ENCODE peak calls at places on chromosome 18, in five cellular contexts. One of them, this sample, is unnamed.

GRCh38 chr18:2304378-2305175 is 266.7 kb downstream of the METTL4 start:
- DNase-seq in K562: no peak
- DNase-seq in H1: no peak
- DNase-seq in HepG2: no peak
- DNase-seq in GM12878: no peak
- DNase-seq in this sample: no peak

GRCh38 chr18:49304746-49305145 is 155.7 kb downstream of the DYM start:
- DNase-seq in K562: no peak
- DNase-seq in H1: no peak
- DNase-seq in HepG2: no peak
- DNase-seq in GM12878: no peak
- DNase-seq in this sample: no peak

GRCh38 chr18:59846814-59847490 is 52.8 kb upstream of the PMAIP1 start:
- DNase-seq in K562: no peak
- DNase-seq in H1: no peak
- DNase-seq in HepG2: no peak
- DNase-seq in GM12878: peak; percentile 83
- DNase-seq in this sample: no peak

GRCh38 chr18:46353460-46353859 is 249.3 kb downstream of the HAUS1 start:
- DNase-seq in K562: no peak
- DNase-seq in H1: no peak
- DNase-seq in HepG2: no peak
- DNase-seq in GM12878: no peak
- DNase-seq in this sample: no peak

GRCh38 chr18:10752407-10752806 is 226.6 kb downstream of the NAPG start:
- DNase-seq in K562: no peak
- DNase-seq in H1: no peak
- DNase-seq in HepG2: no peak
- DNase-seq in GM12878: no peak
- DNase-seq in this sample: no peak

GRCh38 chr18:13185675-13186198 is 32.8 kb upstream of the LDLRAD4 start:
- DNase-seq in K562: no peak
- DNase-seq in H1: no peak
- DNase-seq in HepG2: no peak
- DNase-seq in GM12878: no peak
- DNase-seq in this sample: no peak

GRCh38 chr18:10055125-10055750 is 141.4 kb downstream of the VAPA start:
- DNase-seq in K562: no peak
- DNase-seq in H1: no peak
- DNase-seq in HepG2: no peak
- DNase-seq in GM12878: no peak
- DNase-seq in this sample: no peak

GRCh38 chr18:6482198-6482977 is 67.7 kb upstream of the L3MBTL4 start:
- DNase-seq in K562: peak; percentile 45
- DNase-seq in H1: peak; percentile 80
- DNase-seq in HepG2: peak; percentile 38
- DNase-seq in GM12878: no peak
- DNase-seq in this sample: no peak

GRCh38 chr18:44741551-44741950 is 60.9 kb downstream of the SETBP1 start:
- DNase-seq in K562: no peak
- DNase-seq in H1: no peak
- DNase-seq in HepG2: no peak
- DNase-seq in GM12878: no peak
- DNase-seq in this sample: no peak

GRCh38 chr18:44744206-44745180 is 63.8 kb downstream of the SETBP1 start:
- DNase-seq in K562: peak; percentile 14
- DNase-seq in H1: peak; percentile 63
- DNase-seq in HepG2: no peak
- DNase-seq in GM12878: no peak
- DNase-seq in this sample: no peak

GRCh38 chr18:45728341-45729010 is 4.5 kb downstream of the SLC14A1 start:
- DNase-seq in K562: no peak
- DNase-seq in H1: no peak
- DNase-seq in HepG2: no peak
- DNase-seq in GM12878: no peak
- DNase-seq in this sample: no peak

GRCh38 chr18:27278131-27278530 is 93.0 kb upstream of the CHST9 start:
- DNase-seq in K562: no peak
- DNase-seq in H1: no peak
- DNase-seq in HepG2: no peak
- DNase-seq in GM12878: no peak
- DNase-seq in this sample: no peak

GRCh38 chr18:75207298-75208054 is 1.5 kb downstream of the PTGR3 start:
- DNase-seq in K562: no peak
- DNase-seq in H1: no peak
- DNase-seq in HepG2: peak; percentile 44
- DNase-seq in GM12878: no peak
- DNase-seq in this sample: no peak

GRCh38 chr18:45084207-45084606 is 403.5 kb downstream of the SETBP1 start:
- DNase-seq in K562: no peak
- DNase-seq in H1: no peak
- DNase-seq in HepG2: no peak
- DNase-seq in GM12878: no peak
- DNase-seq in this sample: no peak

GRCh38 chr18:340044-340443 is 72.2 kb upstream of the THOC1 start:
- DNase-seq in K562: no peak
- DNase-seq in H1: no peak
- DNase-seq in HepG2: no peak
- DNase-seq in GM12878: no peak
- DNase-seq in this sample: no peak

GRCh38 chr18:21747268-21747667 is 6.7 kb downstream of the MIB1 start:
- DNase-seq in K562: no peak
- DNase-seq in H1: no peak
- DNase-seq in HepG2: no peak
- DNase-seq in GM12878: no peak
- DNase-seq in this sample: no peak

GRCh38 chr18:69941183-69941582 is 6.5 kb downstream of the CD226 start:
- DNase-seq in K562: no peak
- DNase-seq in H1: no peak
- DNase-seq in HepG2: no peak
- DNase-seq in GM12878: no peak
- DNase-seq in this sample: no peak

GRCh38 chr18:69936191-69936558 is 11.5 kb downstream of the CD226 start:
- DNase-seq in K562: no peak
- DNase-seq in H1: no peak
- DNase-seq in HepG2: no peak
- DNase-seq in GM12878: no peak
- DNase-seq in this sample: no peak

GRCh38 chr18:69934866-69935265 is 12.8 kb downstream of the CD226 start:
- DNase-seq in K562: no peak
- DNase-seq in H1: no peak
- DNase-seq in HepG2: no peak
- DNase-seq in GM12878: no peak
- DNase-seq in this sample: no peak

GRCh38 chr18:69935319-69936190 is 12.1 kb downstream of the CD226 start:
- DNase-seq in K562: no peak
- DNase-seq in H1: no peak
- DNase-seq in HepG2: peak; percentile 89
- DNase-seq in GM12878: peak; percentile 89
- DNase-seq in this sample: peak; percentile 2
- TF ChIP-seq CTCF in K562: no peak
- TF ChIP-seq CTCF in H1: no peak
- TF ChIP-seq CTCF in HepG2: no peak
- TF ChIP-seq CTCF in GM12878: no peak
- TF ChIP-seq CTCF in this sample: no peak

GRCh38 chr18:76803814-76804213 is 18.5 kb upstream of the ZNF236 start:
- DNase-seq in K562: peak; percentile 45
- DNase-seq in H1: peak; percentile 88
- DNase-seq in HepG2: peak; percentile 44
- DNase-seq in GM12878: peak; percentile 51
- DNase-seq in this sample: no peak

GRCh38 chr18:76806301-76806700 is 16.1 kb upstream of the ZNF236 start:
- DNase-seq in K562: no peak
- DNase-seq in H1: no peak
- DNase-seq in HepG2: no peak
- DNase-seq in GM12878: no peak
- DNase-seq in this sample: no peak

GRCh38 chr18:76801567-76802505 is 20.5 kb upstream of the ZNF236 start:
- DNase-seq in K562: peak; percentile 71
- DNase-seq in H1: peak; percentile 88
- DNase-seq in HepG2: peak; percentile 24
- DNase-seq in GM12878: no peak
- DNase-seq in this sample: no peak

GRCh38 chr18:76805221-76805620 is 17.1 kb upstream of the ZNF236 start:
- DNase-seq in K562: peak; percentile 17
- DNase-seq in H1: no peak
- DNase-seq in HepG2: peak; percentile 38
- DNase-seq in GM12878: no peak
- DNase-seq in this sample: no peak

GRCh38 chr18:76803413-76803812 is 18.9 kb upstream of the ZNF236 start:
- DNase-seq in K562: no peak
- DNase-seq in H1: no peak
- DNase-seq in HepG2: no peak
- DNase-seq in GM12878: no peak
- DNase-seq in this sample: no peak
- TF ChIP-seq ZNF274 in K562: no peak
- TF ChIP-seq ZNF274 in H1: no peak
- TF ChIP-seq ZNF274 in HepG2: no peak
- TF ChIP-seq ZNF274 in GM12878: no peak
- TF ChIP-seq ZNF274 in this sample: no peak

GRCh38 chr18:65091737-65092329 is 659.0 kb upstream of the CDH7 start:
- DNase-seq in K562: no peak
- DNase-seq in H1: no peak
- DNase-seq in HepG2: peak; percentile 14
- DNase-seq in GM12878: no peak
- DNase-seq in this sample: no peak

GRCh38 chr18:65093341-65093740 is 657.5 kb upstream of the CDH7 start:
- DNase-seq in K562: no peak
- DNase-seq in H1: no peak
- DNase-seq in HepG2: no peak
- DNase-seq in GM12878: no peak
- DNase-seq in this sample: no peak
- TF ChIP-seq SRF in K562: no peak
- TF ChIP-seq SRF in H1: no peak
- TF ChIP-seq SRF in HepG2: no peak
- TF ChIP-seq SRF in GM12878: no peak
- TF ChIP-seq SRF in this sample: no peak

GRCh38 chr18:79394438-79395307 is 1.1 kb upstream of the NFATC1 start:
- DNase-seq in K562: no peak
- DNase-seq in H1: peak; percentile 70
- DNase-seq in HepG2: no peak
- DNase-seq in GM12878: no peak
- DNase-seq in this sample: no peak
- TF ChIP-seq CTCF in K562: no peak
- TF ChIP-seq CTCF in H1: no peak
- TF ChIP-seq CTCF in HepG2: no peak
- TF ChIP-seq CTCF in GM12878: no peak
- TF ChIP-seq CTCF in this sample: peak; percentile 6

GRCh38 chr18:55413474-55413873 is 174.5 kb downstream of the TCF4 start:
- DNase-seq in K562: no peak
- DNase-seq in H1: no peak
- DNase-seq in HepG2: no peak
- DNase-seq in GM12878: no peak
- DNase-seq in this sample: no peak
- TF ChIP-seq ZNF274 in K562: no peak
- TF ChIP-seq ZNF274 in H1: no peak
- TF ChIP-seq ZNF274 in HepG2: no peak
- TF ChIP-seq ZNF274 in GM12878: no peak
- TF ChIP-seq ZNF274 in this sample: no peak

GRCh38 chr18:9043581-9043980 is 58.9 kb upstream of the NDUFV2 start:
- DNase-seq in K562: no peak
- DNase-seq in H1: no peak
- DNase-seq in HepG2: no peak
- DNase-seq in GM12878: no peak
- DNase-seq in this sample: no peak

GRCh38 chr18:9039441-9039950 is 63.0 kb upstream of the NDUFV2 start:
- DNase-seq in K562: no peak
- DNase-seq in H1: no peak
- DNase-seq in HepG2: no peak
- DNase-seq in GM12878: no peak
- DNase-seq in this sample: no peak

GRCh38 chr18:9042766-9043481 is 59.6 kb upstream of the NDUFV2 start:
- DNase-seq in K562: no peak
- DNase-seq in H1: no peak
- DNase-seq in HepG2: no peak
- DNase-seq in GM12878: no peak
- DNase-seq in this sample: no peak

GRCh38 chr18:9032519-9032918 is 70.0 kb upstream of the NDUFV2 start:
- DNase-seq in K562: no peak
- DNase-seq in H1: no peak
- DNase-seq in HepG2: no peak
- DNase-seq in GM12878: no peak
- DNase-seq in this sample: no peak

GRCh38 chr18:9038277-9038871 is 64.1 kb upstream of the NDUFV2 start:
- DNase-seq in K562: no peak
- DNase-seq in H1: no peak
- DNase-seq in HepG2: no peak
- DNase-seq in GM12878: no peak
- DNase-seq in this sample: no peak
- TF ChIP-seq SRF in K562: no peak
- TF ChIP-seq SRF in H1: no peak
- TF ChIP-seq SRF in HepG2: no peak
- TF ChIP-seq SRF in GM12878: no peak
- TF ChIP-seq SRF in this sample: no peak

This sample was measured in HCT116.